ENCODE peak calls at places on chromosomes 16 and 17, in six cellular contexts. H, D, Q, Y, J and I are unnamed samples.

GRCh38 chr17:27379863-27380533 is 76.2 kb upstream of the KSR1 start:
- DNase-seq in H (no peak), Q (no peak), Y (peak; percentile 40), J (peak; percentile 78), D (peak; percentile 85), I (no peak)

GRCh38 chr16:15782573-15783365 is 74.1 kb downstream of the MYH11 start:
- DNase-seq in Q (no peak), Y (no peak), H (no peak), J (no peak), D (no peak), I (peak; percentile 36)

GRCh38 chr17:76659928-76660614 is 16.5 kb upstream of the ST6GALNAC1 start:
- DNase-seq in Q (no peak), J (peak; percentile 49), H (no peak), Y (no peak), D (peak; percentile 61), I (no peak)

GRCh38 chr17:82442643-82443464 is 7.7 kb downstream of the CYBC1 start:
- DNase-seq in Q (no peak), D (no peak), H (no peak), Y (no peak), J (no peak), I (no peak)

GRCh38 chr17:9021985-9022552 is 759 bp downstream of the NTN1 start:
- DNase-seq in Q (no peak), H (no peak), J (peak; percentile 43), Y (no peak), D (peak; percentile 68), I (no peak)

GRCh38 chr17:54891176-54891821 is 9.4 kb upstream of the TOM1L1 start:
- DNase-seq in Q (peak; percentile 6), H (no peak), D (no peak), Y (no peak), J (peak; percentile 82), I (no peak)

GRCh38 chr17:47719411-47720152 is 13.5 kb upstream of the TBX21 start:
- DNase-seq in J (peak; percentile 43), Y (no peak), Q (peak; percentile 34), D (no peak), H (no peak), I (no peak)

GRCh38 chr16:87677830-87678229 is 75.5 kb downstream of the JPH3 start:
- DNase-seq in Q (no peak), D (no peak), J (no peak), H (no peak), Y (no peak), I (no peak)

DNA sequence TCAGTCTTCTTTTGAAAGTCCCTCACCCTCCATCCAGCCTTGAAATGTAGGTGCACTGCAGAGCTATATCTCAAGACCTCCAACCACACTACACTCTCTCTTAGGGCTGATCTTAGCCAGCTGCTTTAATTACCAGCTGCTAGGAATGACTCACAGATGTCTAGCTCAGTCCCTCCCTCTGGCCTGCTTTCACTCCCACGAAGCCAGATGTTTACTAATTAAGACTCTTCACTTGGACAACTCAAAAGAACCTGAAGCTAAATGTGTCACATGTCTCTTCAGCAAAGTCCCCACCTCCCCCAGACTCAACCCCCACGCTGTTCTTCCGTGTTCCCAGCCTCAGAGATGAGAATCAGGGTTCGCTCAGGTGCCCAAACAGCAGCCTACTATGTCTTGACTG is 2.6 kb downstream of the GTF3C1 start:
- DNase-seq in D (peak; percentile 29), Y (no peak), Q (no peak), H (no peak), J (peak; percentile 86), I (peak; percentile 19)
- H3K4me1 ChIP-seq in D (no peaks in the 10 kb centered on the region), Y (peaks cover 47% of the 10 kb centered on the region), Q (peaks cover 35% of the 10 kb centered on the region), H (no peaks in the 10 kb centered on the region), J (peaks cover 9% of the 10 kb centered on the region), I (peaks cover 38% of the 10 kb centered on the region)

GRCh38 chr16:61936522-61936921 is 99.7 kb downstream of the CDH8 start:
- DNase-seq in Q (no peak), H (no peak), D (no peak), J (no peak), Y (no peak), I (no peak)
- TF ChIP-seq CTCF in Q (peak; percentile 19), H (no peak), D (no peak), J (no peak), Y (no peak), I (no peak)

GRCh38 chr16:89736554-89736953 is 15.2 kb downstream of the ZNF276 start:
- DNase-seq in J (no peak), H (no peak), D (no peak), Q (no peak), Y (no peak), I (no peak)

GRCh38 chr16:89739383-89739782 is 18.0 kb downstream of the ZNF276 start:
- DNase-seq in J (no peak), H (no peak), Q (no peak), D (no peak), Y (no peak), I (no peak)

GRCh38 chr16:89738538-89739317 is 17.4 kb downstream of the ZNF276 start:
- DNase-seq in Q (no peak), D (no peak), Y (no peak), J (no peak), H (no peak), I (no peak)

GRCh38 chr16:89737341-89738071 is 16.2 kb downstream of the ZNF276 start:
- DNase-seq in H (no peak), D (no peak), Q (peak; percentile 36), Y (no peak), J (no peak), I (no peak)

GRCh38 chr16:89738072-89738377 is 16.7 kb downstream of the ZNF276 start:
- DNase-seq in H (no peak), J (no peak), Y (no peak), D (no peak), Q (no peak), I (no peak)
- H3K36me3 ChIP-seq in H (peaks cover 82% of the 10 kb centered on the region), J (peaks cover 50% of the 10 kb centered on the region), Y (peaks cover 43% of the 10 kb centered on the region), D (peaks cover 35% of the 10 kb centered on the region), Q (peaks cover 97% of the 10 kb centered on the region), I (peaks cover 11% of the 10 kb centered on the region)

GRCh38 chr17:81292450-81292849 is 2.7 kb downstream of the SLC38A10 start:
- DNase-seq in Q (no peak), D (no peak), Y (no peak), J (no peak), H (no peak), I (no peak)
- H3K4me1 ChIP-seq in Q (peaks cover 32% of the 10 kb centered on the region), D (no peaks in the 10 kb centered on the region), Y (peaks cover 44% of the 10 kb centered on the region), J (peaks cover 6% of the 10 kb centered on the region), H (no peaks in the 10 kb centered on the region), I (peaks cover 72% of the 10 kb centered on the region)

DNA sequence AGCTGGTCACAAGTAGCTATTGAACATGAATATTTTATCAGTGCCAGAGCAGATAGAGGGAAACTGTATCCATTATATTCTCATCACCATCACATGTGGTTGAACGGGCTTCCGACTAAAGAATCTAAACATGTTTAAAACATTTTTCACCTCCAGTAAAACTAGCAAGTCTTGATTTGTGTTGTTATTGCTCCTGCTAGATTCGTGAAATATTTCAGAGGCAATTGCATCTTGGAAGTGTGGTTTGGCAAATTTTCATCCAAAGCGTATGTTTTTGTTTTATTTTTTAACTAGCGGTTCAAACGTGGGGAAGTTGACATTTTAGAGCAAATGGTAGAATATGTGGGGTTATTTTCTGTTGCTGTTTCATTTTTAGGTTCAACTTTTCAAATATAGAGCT is 483.0 kb downstream of the CDH13 start:
- DNase-seq in H (no peak), Q (no peak), Y (no peak), J (no peak), D (no peak), I (no peak)
- TF ChIP-seq CTCF in H (no peak), Q (no peak), Y (no peak), J (no peak), D (no peak), I (no peak)

GRCh38 chr17:16001498-16001897 is 1.9 kb downstream of the TTC19 start:
- DNase-seq in Y (no peak), H (no peak), J (no peak), D (no peak), Q (no peak), I (no peak)
- H3K36me3 ChIP-seq in Y (peaks cover 18% of the 10 kb centered on the region), H (peaks cover 57% of the 10 kb centered on the region), J (peaks cover 43% of the 10 kb centered on the region), D (peaks cover 28% of the 10 kb centered on the region), Q (peaks cover 57% of the 10 kb centered on the region), I (peaks cover 49% of the 10 kb centered on the region)

DNA sequence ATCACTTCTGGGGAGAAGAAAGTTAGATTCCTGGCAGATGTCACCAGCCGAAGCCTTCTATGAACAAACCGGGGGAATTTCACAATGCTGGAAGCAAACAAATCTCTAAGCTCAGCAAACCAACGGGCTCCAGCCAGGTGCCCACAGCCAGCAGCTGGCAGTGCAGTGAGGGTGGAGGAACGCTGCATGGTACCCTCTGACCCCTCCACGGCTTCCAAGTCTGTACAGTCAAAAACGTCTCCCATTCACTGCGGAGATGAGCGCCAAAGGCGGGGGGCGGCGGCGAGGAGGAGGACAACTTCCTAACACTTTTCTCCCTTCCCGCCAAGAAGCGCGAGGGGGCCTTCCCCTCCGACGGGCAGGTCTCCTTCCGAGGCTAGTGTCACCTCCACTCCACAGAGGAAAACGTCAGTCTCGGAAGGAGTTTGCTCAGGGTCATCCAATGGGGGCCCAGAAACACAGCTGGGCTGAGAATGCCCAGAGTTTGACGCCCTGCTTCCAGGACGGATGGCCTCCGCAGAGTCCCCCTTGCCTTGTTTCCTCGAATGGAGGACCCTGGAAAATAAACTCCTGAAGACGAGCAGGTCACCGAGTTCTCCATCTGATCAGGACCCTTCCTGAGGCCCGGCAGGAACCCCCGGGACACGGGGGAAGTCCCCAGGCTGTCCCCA is 855 bp downstream of the ZNF598 start:
- DNase-seq in H (no peak), J (peak; percentile 58), Q (peak; percentile 63), Y (no peak), D (no peak), I (peak; percentile 82)
- H3K4me1 ChIP-seq in H (no peaks in the 10 kb centered on the region), J (peaks cover 23% of the 10 kb centered on the region), Q (peaks cover 45% of the 10 kb centered on the region), Y (peaks cover 62% of the 10 kb centered on the region), D (no peaks in the 10 kb centered on the region), I (peaks cover 65% of the 10 kb centered on the region)

DNA sequence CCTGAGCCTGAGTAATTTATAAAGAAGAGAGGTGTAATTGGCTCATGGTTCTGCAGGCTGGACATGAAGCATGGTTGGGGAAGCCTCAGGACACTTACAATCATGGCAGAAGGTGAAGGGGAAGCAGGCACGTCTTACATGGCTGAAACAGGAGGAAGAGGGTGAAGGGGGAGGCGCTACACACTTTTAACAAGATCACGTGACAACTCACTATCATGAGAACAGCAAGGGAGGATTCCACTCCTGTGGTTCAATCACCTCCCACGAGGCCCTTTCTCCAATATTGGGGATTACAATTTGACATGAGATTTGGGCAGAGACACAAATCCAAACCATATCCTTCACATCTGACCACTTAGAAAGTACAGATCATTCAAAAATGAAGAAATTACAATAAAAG is 110.6 kb upstream of the SHISA6 start:
- DNase-seq in J (no peak), D (no peak), Q (no peak), H (no peak), Y (no peak), I (no peak)
- TF ChIP-seq CTCF in J (no peak), D (no peak), Q (no peak), H (no peak), Y (no peak), I (no peak)